ENCODE peak calls at places on chromosomes 2 and 18, in six cellular contexts. W, E, U, J, Z and K are unnamed samples.
A peak's percentile ranks its signal among the peaks of the same experiment; 100 is the strongest.

GRCh38 chr2:24253303-24253919 is 78.6 kb downstream of the FAM228A start:
- DNase-seq in W (no peak), Z (no peak), J (no peak), U (no peak), E (no peak), K (no peak)

GRCh38 chr2:101251844-101252407 is 760 bp upstream of the CNOT11 start:
- DNase-seq in E (no peak), U (no peak), J (peak; percentile 54), W (peak; percentile 79), Z (peak; percentile 64), K (peak; percentile 63)

GRCh38 chr18:22219568-22220355 is 50.4 kb downstream of the GATA6 start:
- DNase-seq in J (no peak), E (no peak), U (peak; percentile 65), W (peak; percentile 79), Z (no peak), K (peak; percentile 50)

GRCh38 chr2:180980185-180980942 is at the start of gene UBE2E3:
- DNase-seq in J (peak; percentile 83), E (peak; percentile 92), U (peak; percentile 94), Z (peak; percentile 92), W (peak; percentile 95), K (peak; percentile 91)

GRCh38 chr2:28341208-28341891 is 51.3 kb upstream of the FOSL2 start:
- DNase-seq in U (peak; percentile 67), J (no peak), W (no peak), Z (no peak), E (peak; percentile 29), K (no peak)

GRCh38 chr18:29060349-29060748 is 883.4 kb upstream of the CDH2 start:
- DNase-seq in W (no peak), U (no peak), J (peak; percentile 12), Z (no peak), E (no peak), K (no peak)

GRCh38 chr2:12045864-12046291 is 299.4 kb downstream of the LPIN1 start:
- DNase-seq in U (no peak), E (no peak), W (no peak), Z (peak; percentile 88), J (no peak), K (no peak)

GRCh38 chr2:236969767-236970655 is 115.7 kb upstream of the COPS8 start:
- DNase-seq in U (no peak), E (no peak), J (no peak), W (peak; percentile 18), Z (no peak), K (no peak)

GRCh38 chr2:18178736-18179349 is 300.4 kb downstream of the KCNS3 start:
- DNase-seq in U (no peak), W (peak; percentile 74), J (peak; percentile 76), Z (peak; percentile 90), E (no peak), K (peak; percentile 27)

GRCh38 chr18:6920099-6920955 is 190.8 kb downstream of the ARHGAP28 start:
- DNase-seq in U (peak; percentile 40), Z (no peak), E (no peak), W (peak; percentile 94), J (peak; percentile 53), K (peak; percentile 73)

GRCh38 chr2:124382067-124382618 is 357.1 kb downstream of the CNTNAP5 start:
- DNase-seq in Z (peak; percentile 47), E (no peak), J (no peak), W (no peak), U (no peak), K (no peak)

GRCh38 chr2:215626812-215627281 is 191.0 kb upstream of the FN1 start:
- DNase-seq in J (no peak), E (no peak), U (no peak), Z (no peak), W (no peak), K (no peak)

GRCh38 chr2:96138146-96139145 is at the start of gene ASTL:
- DNase-seq in U (peak; percentile 61), W (peak; percentile 96), Z (peak; percentile 83), J (peak; percentile 65), E (peak; percentile 85), K (peak; percentile 95)

GRCh38 chr2:101124684-101125366 is 26.4 kb downstream of the TBC1D8 start:
- DNase-seq in W (no peak), U (peak; percentile 86), J (peak; percentile 63), Z (no peak), E (peak; percentile 70), K (no peak)

GRCh38 chr2:164681009-164681408 is 59.7 kb upstream of the GRB14 start:
- DNase-seq in W (no peak), E (no peak), J (no peak), U (no peak), Z (no peak), K (no peak)

GRCh38 chr18:75121266-75121665 is 87.7 kb downstream of the PTGR3 start:
- DNase-seq in W (no peak), Z (no peak), J (no peak), E (no peak), U (no peak), K (no peak)

GRCh38 chr2:70692256-70692655 is 75.7 kb downstream of the ADD2 start:
- DNase-seq in J (no peak), U (no peak), E (peak; percentile 39), W (peak; percentile 21), Z (no peak), K (no peak)

GRCh38 chr2:159744363-159744762 is 32.1 kb downstream of the MARCHF7 start:
- DNase-seq in E (no peak), J (no peak), W (no peak), Z (no peak), U (no peak), K (no peak)

GRCh38 chr2:134776836-134777235 is 58.0 kb upstream of the TMEM163 start:
- DNase-seq in E (no peak), W (no peak), J (no peak), U (no peak), Z (no peak), K (no peak)

GRCh38 chr2:12347049-12347448 is 369.7 kb upstream of the TRIB2 start:
- DNase-seq in J (no peak), Z (no peak), W (no peak), U (no peak), E (no peak), K (no peak)

GRCh38 chr2:219441451-219442205 is 7.0 kb downstream of the SPEG start:
- DNase-seq in W (peak; percentile 81), Z (no peak), E (no peak), J (peak; percentile 62), U (peak; percentile 78), K (peak; percentile 100)

DNA sequence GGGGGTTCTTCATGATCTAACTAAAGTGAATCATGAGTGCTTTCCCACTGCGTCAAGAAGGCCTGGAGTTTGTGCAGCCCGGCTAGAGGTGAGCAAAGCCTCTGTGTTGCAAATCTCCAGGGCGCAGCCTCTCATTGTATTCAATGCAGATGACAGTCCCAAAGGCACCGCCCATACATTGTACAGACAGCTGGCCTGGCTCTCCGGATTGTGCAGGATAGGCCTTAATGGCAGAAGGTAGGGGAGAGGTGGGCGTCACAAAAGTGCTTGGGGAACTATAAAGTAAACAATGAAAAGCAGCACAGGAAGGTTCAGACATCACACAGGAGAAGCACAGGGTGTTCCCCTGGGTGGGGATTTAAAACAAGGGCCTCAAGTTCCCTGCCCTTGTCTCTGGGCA is 892 bp upstream of the GYPC start:
- DNase-seq in Z (no peak), U (no peak), W (no peak), J (peak; percentile 45), E (no peak), K (no peak)
- H3K4me3 ChIP-seq in Z (no peak overlapping the region), U (no peak overlapping the region), W (no peak overlapping the region), J (no peak overlapping the region), E (peak overlapping the region; percentile 72), K (no peak overlapping the region)

GRCh38 chr2:208268553-208268952 is 2.5 kb downstream of the PIKFYVE start:
- DNase-seq in J (peak; percentile 30), Z (no peak), E (no peak), W (no peak), U (no peak), K (no peak)

GRCh38 chr2:208266641-208267335 is 733 bp downstream of the PIKFYVE start:
- DNase-seq in J (peak; percentile 31), U (no peak), W (no peak), E (no peak), Z (peak; percentile 56), K (no peak)

GRCh38 chr2:208265807-208266640 is at the start of gene PIKFYVE:
- DNase-seq in E (peak; percentile 97), Z (peak; percentile 98), W (peak; percentile 98), U (peak; percentile 97), J (peak; percentile 100), K (peak; percentile 96)

GRCh38 chr2:208269091-208269490 is 3.0 kb downstream of the PIKFYVE start:
- DNase-seq in E (no peak), Z (peak; percentile 50), U (no peak), J (peak; percentile 55), W (peak; percentile 59), K (peak; percentile 27)

DNA sequence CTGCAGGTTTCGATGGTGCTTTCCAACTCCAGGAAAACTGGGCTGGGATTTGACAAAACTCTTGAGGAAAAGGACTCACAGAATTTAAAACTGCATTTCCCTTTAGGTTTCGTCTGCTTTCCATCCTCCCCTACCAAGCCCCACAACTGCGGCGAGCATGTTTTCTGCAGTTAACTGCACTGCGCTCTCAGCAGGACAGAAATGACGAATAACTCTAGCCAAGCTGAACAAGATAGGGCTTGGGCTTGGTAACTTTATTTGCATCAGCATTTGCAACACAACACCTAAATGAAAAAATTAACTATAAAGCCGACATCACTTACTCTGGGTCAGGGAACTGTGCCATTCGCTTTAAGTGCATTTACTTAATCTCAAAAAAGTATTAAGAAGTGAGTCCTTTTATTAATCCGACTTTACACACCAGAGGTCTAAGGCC is 666 bp upstream of the PIKFYVE start:
- DNase-seq in W (peak; percentile 74), J (peak; percentile 77), Z (peak; percentile 85), U (peak; percentile 36), E (no peak), K (peak; percentile 41)
- H3K4me3 ChIP-seq in W (peak overlapping the region; percentile 99), J (peak overlapping the region; percentile 88), Z (peak overlapping the region; percentile 74), U (peak overlapping the region; percentile 94), E (peak overlapping the region; percentile 100), K (peak overlapping the region; percentile 92)

DNA sequence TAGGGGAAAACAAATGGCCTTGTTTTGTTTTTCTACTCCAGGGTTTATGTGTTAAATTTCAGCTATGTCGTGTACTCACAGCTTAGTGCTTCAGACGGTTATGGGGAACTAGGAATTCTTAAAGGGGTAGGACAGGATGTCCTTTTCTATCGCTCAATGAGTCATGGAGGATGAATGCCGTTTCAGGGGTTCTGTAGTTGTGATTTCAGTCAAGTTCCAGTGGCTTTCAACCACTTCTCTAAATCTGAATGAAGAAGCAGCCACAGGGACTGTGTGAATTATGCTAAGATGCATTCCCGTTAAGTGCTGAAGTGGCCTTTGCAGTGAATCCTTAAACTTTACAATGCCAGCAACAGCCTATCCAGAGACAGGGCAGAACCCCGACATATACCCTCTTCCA is 1231.7 kb upstream of the ZEB2 start:
- DNase-seq in E (no peak), U (no peak), J (peak; percentile 92), Z (peak; percentile 61), W (peak; percentile 57), K (no peak)
- H3K4me3 ChIP-seq in E (peak overlapping the region; percentile 19), U (peak overlapping the region; percentile 9), J (no peak overlapping the region), Z (peak overlapping the region; percentile 37), W (no peak overlapping the region), K (no peak overlapping the region)

DNA sequence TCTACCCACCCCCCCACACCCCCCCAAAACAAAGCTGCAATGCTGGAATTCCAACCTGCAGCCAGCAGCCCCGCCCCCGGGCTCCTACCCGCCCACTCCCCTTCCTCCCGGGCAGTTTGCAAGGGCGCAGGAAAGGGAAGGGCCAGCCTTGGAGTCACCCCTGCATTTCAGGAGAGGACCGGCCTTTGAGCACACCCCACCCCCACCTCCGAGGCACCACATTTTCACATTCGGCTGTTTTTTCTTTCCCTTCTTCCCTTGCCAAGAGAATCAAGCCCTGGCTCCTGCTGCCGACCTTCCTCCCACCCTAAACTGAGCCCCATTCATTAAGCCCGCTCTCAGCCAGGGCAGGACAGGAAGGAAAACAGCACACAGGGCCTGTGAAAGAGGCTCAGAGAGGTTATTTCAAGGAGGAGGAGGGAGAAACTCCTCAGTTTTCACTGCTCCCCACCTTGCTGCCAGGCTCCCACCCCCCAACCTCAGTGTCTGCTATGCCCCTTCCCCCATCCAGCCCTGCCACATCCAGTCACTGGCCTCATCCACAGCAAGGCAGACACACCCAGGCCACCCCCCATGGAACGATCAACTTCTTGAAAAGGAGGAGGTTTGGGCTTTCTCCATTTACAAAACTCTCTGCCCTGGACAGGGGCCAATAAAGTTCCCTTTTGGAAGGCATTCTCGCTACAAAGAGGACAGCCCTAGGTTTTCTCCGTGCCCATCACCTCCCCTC is 11.2 kb downstream of the SMAD7 start:
- DNase-seq in J (no peak), Z (no peak), E (peak; percentile 75), W (no peak), U (peak; percentile 90), K (peak; percentile 86)
- H3K4me3 ChIP-seq in J (no peak overlapping the region), Z (no peak overlapping the region), E (peak overlapping the region; percentile 10), W (peak overlapping the region; percentile 48), U (peak overlapping the region; percentile 10), K (no peak overlapping the region)